ENCODE peak calls at places on chromosomes 7 and 10, in five cellular contexts. H, D, O, B and Y are unnamed samples.

GRCh38 chr7:150631866-150632864 is at the start of gene GIMAP6:
- DNase-seq in H (no peak), D (peak; percentile 23), O (no peak), B (no peak), Y (no peak)

GRCh38 chr10:121974019-121974534 is 940 bp downstream of the NSMCE4A start:
- DNase-seq in H (no peak), D (no peak), O (no peak), B (no peak), Y (no peak)

GRCh38 chr10:96505150-96506136 is 8.3 kb downstream of the TLL2 start:
- DNase-seq in H (no peak), D (no peak), O (no peak), B (no peak), Y (no peak)

GRCh38 chr7:5666361-5666760 is 115.1 kb downstream of the RNF216 start:
- DNase-seq in H (no peak), D (no peak), O (no peak), B (no peak), Y (no peak)

GRCh38 chr7:81402227-81402626 is 367.6 kb downstream of the HGF start:
- DNase-seq in H (no peak), D (peak; percentile 41), O (no peak), B (no peak), Y (no peak)

GRCh38 chr7:104964626-104965236 is 49.3 kb upstream of the KMT2E start:
- DNase-seq in H (no peak), D (no peak), O (no peak), B (no peak), Y (no peak)

GRCh38 chr10:86955501-86956194 is 1.8 kb downstream of the MMRN2 start:
- DNase-seq in H (no peak), D (no peak), O (no peak), B (no peak), Y (peak; percentile 46)

GRCh38 chr7:157228864-157229422 is 90.2 kb downstream of the UBE3C start:
- DNase-seq in H (peak; percentile 66), D (no peak), O (no peak), B (peak; percentile 22), Y (peak; percentile 54)

GRCh38 chr7:156055206-156055822 is 243.1 kb upstream of the SHH start:
- DNase-seq in H (no peak), D (no peak), O (no peak), B (no peak), Y (no peak)

GRCh38 chr7:967361-968082 is 7.8 kb downstream of the COX19 start:
- DNase-seq in H (no peak), D (no peak), O (no peak), B (no peak), Y (no peak)

GRCh38 chr7:44631458-44632115 is 25.2 kb downstream of the OGDH start:
- DNase-seq in H (peak; percentile 23), D (no peak), O (no peak), B (no peak), Y (no peak)

GRCh38 chr10:12777840-12778585 is 223.5 kb downstream of the CCDC3 start:
- DNase-seq in H (no peak), D (no peak), O (no peak), B (no peak), Y (no peak)